ENCODE peak calls at places on chromosomes 13 and 19, in eight cellular contexts. V is H1, E is A549, U is transverse colon, B is K562, O is GM12878, T is stomach, J is esophagus muscularis mucosa. Y is an unnamed sample.

GRCh38 chr19:46981296-46981695 is 38.3 kb upstream of the NPAS1 start:
- DNase-seq in E (no peak), J (no peak), V (no peak), O (no peak), U (no peak), T (no peak), B (no peak), Y (no peak)

GRCh38 chr13:85864963-85865530 is 65.8 kb upstream of the SLITRK6 start:
- DNase-seq in E (no peak), V (no peak), O (no peak), U (no peak), B (no peak), T (no peak), J (no peak), Y (no peak)

GRCh38 chr19:33274663-33275558 is 27.4 kb downstream of the CEBPA start:
- DNase-seq in U (no peak), T (no peak), O (no peak), J (no peak), E (no peak), B (no peak), V (no peak), Y (no peak)

GRCh38 chr13:38141792-38142191 is 207.9 kb upstream of the UFM1 start:
- DNase-seq in O (no peak), B (no peak), T (no peak), V (no peak), J (no peak), E (no peak), U (no peak), Y (no peak)

GRCh38 chr19:49403404-49404187 is 15.5 kb downstream of the KASH5 start:
- DNase-seq in V (peak; percentile 77), E (no peak), J (no peak), B (no peak), T (no peak), U (no peak), O (no peak), Y (no peak)

GRCh38 chr13:110301606-110302131 is 5.3 kb downstream of the COL4A1 start:
- DNase-seq in T (no peak), O (no peak), B (no peak), E (no peak), J (no peak), V (no peak), U (no peak), Y (no peak)

GRCh38 chr13:70206671-70207070 is 98.4 kb upstream of the KLHL1 start:
- DNase-seq in T (no peak), V (no peak), E (no peak), U (no peak), O (no peak), B (no peak), J (no peak), Y (no peak)

GRCh38 chr13:66899955-66900354 is 330.2 kb downstream of the PCDH9 start:
- DNase-seq in B (no peak), E (no peak), V (no peak), U (no peak), J (no peak), O (no peak), T (no peak), Y (no peak)

GRCh38 chr13:93218583-93218982 is 8.0 kb upstream of the GPC6 start:
- DNase-seq in O (no peak), J (no peak), B (peak; percentile 5), V (no peak), U (no peak), E (no peak), T (no peak), Y (no peak)

GRCh38 chr19:742540-743075 is 8.3 kb upstream of the MISP start:
- DNase-seq in J (no peak), U (no peak), O (no peak), V (no peak), T (no peak), E (no peak), B (no peak), Y (no peak)

GRCh38 chr19:6343462-6343861 is 10.1 kb upstream of the ACER1 start:
- DNase-seq in J (no peak), E (no peak), O (no peak), B (peak; percentile 52), T (no peak), V (no peak), U (no peak), Y (no peak)

GRCh38 chr13:100530645-100531044 is 57.9 kb downstream of the GGACT start:
- DNase-seq in T (no peak), J (no peak), O (no peak), U (no peak), B (no peak), E (no peak), V (peak; percentile 47), Y (no peak)

GRCh38 chr19:8654591-8655339 is 24.3 kb downstream of the NFILZ start:
- DNase-seq in T (peak; percentile 47), B (peak; percentile 81), U (peak; percentile 50), V (peak; percentile 87), J (no peak), O (no peak), E (peak; percentile 59), Y (peak; percentile 64)

GRCh38 chr13:53238241-53238640 is 209.6 kb downstream of the OLFM4 start:
- DNase-seq in J (no peak), O (no peak), B (no peak), V (no peak), E (no peak), T (no peak), U (no peak), Y (no peak)

GRCh38 chr19:40217921-40218890 is at the start of gene TTC9B:
- DNase-seq in U (no peak), B (peak; percentile 91), J (no peak), O (no peak), T (no peak), E (no peak), V (peak; percentile 93), Y (no peak)

GRCh38 chr19:55482967-55483671 is 1.9 kb upstream of the NAT14 start:
- DNase-seq in O (no peak), B (no peak), T (no peak), E (no peak), J (no peak), V (no peak), U (no peak), Y (peak; percentile 84)

GRCh38 chr19:2547033-2547680 is 71.2 kb downstream of the GADD45B start:
- DNase-seq in V (no peak), B (no peak), U (no peak), T (no peak), J (no peak), E (no peak), O (no peak), Y (no peak)

GRCh38 chr19:2548966-2549365 is 73.0 kb downstream of the GADD45B start:
- DNase-seq in U (no peak), J (no peak), V (no peak), O (no peak), B (no peak), E (no peak), T (no peak), Y (no peak)

GRCh38 chr19:2549701-2550191 is 73.8 kb downstream of the GADD45B start:
- DNase-seq in T (peak; percentile 43), O (no peak), V (no peak), B (no peak), U (peak; percentile 72), E (no peak), J (peak; percentile 95), Y (peak; percentile 90)

GRCh38 chr19:2546128-2547032 is 70.5 kb downstream of the GADD45B start:
- DNase-seq in O (no peak), V (peak; percentile 73), J (peak; percentile 96), E (no peak), B (peak; percentile 31), U (peak; percentile 64), T (peak; percentile 64), Y (peak; percentile 89)

DNA sequence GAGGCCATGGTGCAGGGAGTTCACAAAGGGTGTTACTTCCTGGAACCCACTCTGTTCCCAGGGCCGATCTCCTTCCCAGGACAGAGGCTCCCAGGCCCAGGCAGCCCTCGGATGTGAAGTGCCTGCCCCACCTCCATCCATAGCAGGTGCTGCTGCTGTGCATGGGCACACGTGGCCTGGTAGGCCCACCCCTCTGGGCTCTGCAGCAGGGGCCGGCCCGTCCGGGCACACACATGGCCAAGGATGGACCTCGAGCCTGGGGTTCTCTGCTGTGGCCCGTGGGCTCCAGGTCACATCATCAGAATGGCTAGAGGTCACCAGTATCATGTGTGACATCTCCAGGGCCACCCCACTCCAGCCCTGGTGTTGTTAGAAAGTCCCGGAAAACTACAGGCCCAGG is 71.8 kb downstream of the GADD45B start:
- DNase-seq in U (no peak), E (no peak), O (no peak), B (no peak), J (no peak), T (no peak), V (no peak), Y (no peak)
- H3K27ac ChIP-seq in U (no peak overlapping the region), E (peak overlapping the region; percentile 46), O (no peak overlapping the region), B (no peak overlapping the region), J (peak overlapping the region; percentile 91), T (peak overlapping the region; percentile 86), V (no peak overlapping the region), Y (peak overlapping the region; percentile 86)

DNA sequence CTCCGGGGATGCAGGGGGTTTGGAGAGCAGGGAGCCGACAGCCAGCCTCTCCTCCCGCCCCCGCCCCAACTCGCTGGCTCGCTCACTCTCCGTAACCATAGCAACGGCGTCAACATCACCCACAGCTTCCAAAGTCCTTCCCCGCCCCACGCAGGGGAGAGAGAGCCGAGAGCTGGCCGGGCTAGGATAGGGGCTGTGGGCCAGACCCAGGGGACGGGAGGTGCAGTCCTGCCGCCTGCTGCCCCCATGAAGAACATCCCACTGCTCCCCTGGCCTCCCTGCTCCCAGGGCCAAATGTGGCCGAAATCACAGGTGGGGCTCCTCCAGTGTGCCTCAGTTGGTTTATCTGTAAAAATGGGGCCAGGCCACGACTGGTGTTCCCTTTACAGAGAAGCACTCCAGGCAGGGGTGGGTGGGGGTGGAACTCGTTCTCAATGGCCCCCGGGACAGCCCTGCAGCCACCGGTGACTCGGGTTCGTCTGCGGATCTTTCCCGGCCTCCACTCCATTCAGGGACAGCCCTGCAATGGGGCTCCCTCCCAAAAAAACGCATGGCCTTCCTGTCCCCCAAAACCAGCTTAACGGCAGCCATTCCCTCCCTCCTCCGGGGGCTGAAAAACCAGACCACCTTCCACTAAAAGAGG is 3.1 kb downstream of the KLF16 start:
- DNase-seq in O (no peak), U (peak; percentile 85), E (no peak), B (no peak), T (no peak), V (peak; percentile 61), J (no peak), Y (no peak)
- TF ChIP-seq EP300 in O (no peak), U (no peak), E (no peak), B (no peak), T (no peak), V (no peak), J (no peak), Y (no peak)

DNA sequence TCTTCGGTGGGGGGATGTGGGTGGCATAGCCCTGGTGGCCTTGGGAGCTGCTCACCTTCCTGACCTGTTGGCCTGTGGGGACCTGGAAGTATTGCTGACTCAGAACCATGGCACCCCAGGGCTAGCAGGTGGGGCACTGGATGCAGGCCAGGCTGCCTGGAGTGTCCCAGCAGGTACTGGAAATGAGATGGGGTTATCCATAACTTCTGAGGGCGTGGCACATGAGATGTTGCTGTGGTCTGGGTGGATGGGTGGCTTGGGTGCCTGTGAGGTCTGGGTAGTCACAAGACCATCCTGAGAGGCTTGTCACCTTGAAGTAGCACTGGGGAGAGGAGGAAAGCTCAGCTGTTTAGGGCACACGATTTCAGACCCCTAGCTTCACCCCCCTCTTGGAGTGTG is 636 bp upstream of the RNF225 start:
- DNase-seq in V (peak; percentile 52), J (no peak), T (no peak), O (no peak), U (no peak), E (no peak), B (no peak), Y (peak; percentile 50)
- H3K4me3 ChIP-seq in V (no peak overlapping the region), J (no peak overlapping the region), T (no peak overlapping the region), O (no peak overlapping the region), U (no peak overlapping the region), E (no peak overlapping the region), B (no peak overlapping the region), Y (no peak overlapping the region)

GRCh38 chr19:3365447-3366103 is 808 bp upstream of the NFIC start:
- DNase-seq in J (no peak), B (no peak), V (no peak), U (peak; percentile 66), E (no peak), O (no peak), T (peak; percentile 67), Y (peak; percentile 87)
- H3K27ac ChIP-seq in J (peak overlapping the region; percentile 100), B (peak overlapping the region; percentile 95), V (no peak overlapping the region), U (peak overlapping the region; percentile 94), E (peak overlapping the region; percentile 99), O (peak overlapping the region; percentile 86), T (peak overlapping the region; percentile 99), Y (peak overlapping the region; percentile 98)